ENCODE peak calls at places on chromosomes 13 and 19, in ten cellular contexts. B is left ventricle myocardium inferior; O is AG04450; Z is Peyer's patch; I is CD8-positive, alpha-beta T cell; N is endodermal cell; J is IMR-90; M is cardiac fibroblast; X is pancreas; V is cardiac muscle cell. K is an unnamed sample.

GRCh38 chr13:101695870-101696516 is 243.5 kb downstream of the ITGBL1 start:
- DNase-seq in B (peak; percentile 20), O (no peak), Z (no peak), I (no peak), N (no peak), J (no peak), M (no peak), X (no peak), V (no peak), K (no peak)

GRCh38 chr13:94112731-94113130 is 366.8 kb downstream of the DCT start:
- DNase-seq in B (no peak), O (no peak), Z (no peak), I (no peak), N (no peak), J (no peak), M (no peak), X (no peak), V (no peak), K (no peak)

GRCh38 chr13:42709276-42709675 is 72.1 kb upstream of the FAM216B start:
- DNase-seq in B (no peak), O (no peak), Z (no peak), I (no peak), N (no peak), J (no peak), M (no peak), X (no peak), V (no peak), K (no peak)

GRCh38 chr19:22532388-22533310 is 101.5 kb upstream of the ZNF492 start:
- DNase-seq in B (peak; percentile 64), O (no peak), Z (peak; percentile 61), I (no peak), N (no peak), J (no peak), M (no peak), X (peak; percentile 99), V (no peak), K (no peak)

GRCh38 chr13:51764184-51765141 is 39.5 kb downstream of the DHRS12 start:
- DNase-seq in B (peak; percentile 77), O (peak; percentile 77), Z (peak; percentile 78), I (peak; percentile 12), N (no peak), J (peak; percentile 97), M (peak; percentile 73), X (peak; percentile 78), V (peak; percentile 65), K (peak; percentile 70)

GRCh38 chr13:46577656-46578589 is 25.0 kb downstream of the LRCH1 start:
- DNase-seq in B (no peak), O (no peak), Z (no peak), I (no peak), N (no peak), J (peak; percentile 33), M (no peak), X (no peak), V (no peak), K (no peak)

GRCh38 chr13:44797685-44798084 is 191.6 kb downstream of the NUFIP1 start:
- DNase-seq in B (no peak), O (no peak), Z (no peak), I (no peak), N (no peak), J (no peak), M (no peak), X (no peak), V (no peak), K (no peak)

GRCh38 chr19:53982056-53982455 is 9.4 kb upstream of the CACNG6 start:
- DNase-seq in B (no peak), O (no peak), Z (no peak), I (no peak), N (peak; percentile 80), J (no peak), M (peak; percentile 41), X (no peak), V (peak; percentile 41), K (no peak)

GRCh38 chr13:94712812-94713555 is 639 bp upstream of the SOX21 start:
- DNase-seq in B (no peak), O (no peak), Z (no peak), I (no peak), N (peak; percentile 81), J (peak; percentile 46), M (peak; percentile 74), X (peak; percentile 75), V (peak; percentile 72), K (peak; percentile 2)

DNA sequence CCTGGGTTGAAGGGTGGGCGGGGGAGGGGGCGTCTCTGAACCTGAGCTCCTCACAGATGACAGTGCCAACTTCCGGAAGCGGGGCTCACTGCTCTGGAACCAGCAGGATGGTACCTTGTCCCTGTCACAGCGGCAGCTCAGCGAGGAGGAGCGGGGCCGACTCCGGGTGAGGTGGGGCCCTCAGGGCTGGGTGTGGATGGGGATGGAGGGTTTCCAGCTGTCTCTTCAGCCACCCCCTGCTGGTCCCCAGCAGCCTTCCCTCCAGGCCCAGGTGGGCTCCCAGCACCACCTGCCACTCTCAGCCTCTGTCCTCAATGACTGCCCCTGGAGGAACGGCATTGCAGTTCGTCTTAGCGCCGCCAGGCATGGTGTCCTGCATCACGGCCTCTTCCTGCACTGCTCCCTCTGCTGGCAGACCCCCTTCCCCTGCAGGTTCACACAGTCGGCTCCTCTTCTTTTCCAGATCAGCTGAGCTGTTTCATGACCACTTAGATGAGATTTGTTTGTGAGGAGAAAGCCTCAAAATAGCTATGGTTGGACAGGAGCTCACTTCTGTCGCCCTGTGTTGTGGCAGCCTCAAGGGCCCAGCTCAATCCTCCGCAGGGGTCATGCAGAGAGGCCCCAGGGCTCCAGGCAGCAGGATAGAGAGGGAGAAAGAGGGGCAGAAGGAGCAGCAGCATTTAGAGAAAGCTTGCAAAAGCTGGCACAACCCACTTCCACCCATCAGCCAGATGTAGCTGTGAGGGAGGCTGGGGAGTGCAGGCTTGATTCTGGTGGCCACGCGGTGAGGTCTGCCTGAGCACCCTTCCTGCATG is 2.5 kb upstream of the GARIN5A start:
- DNase-seq in B (no peak), O (no peak), Z (no peak), I (no peak), N (peak; percentile 86), J (peak; percentile 44), M (peak; percentile 61), X (peak; percentile 79), V (peak; percentile 64), K (no peak)
- TF ChIP-seq CTCF in B (peak; percentile 60), O (peak; percentile 59), Z (peak; percentile 4), I (no peak), N (peak; percentile 77), J (peak; percentile 60), M (peak; percentile 83), X (no peak), V (peak; percentile 60), K (peak; percentile 61)

DNA sequence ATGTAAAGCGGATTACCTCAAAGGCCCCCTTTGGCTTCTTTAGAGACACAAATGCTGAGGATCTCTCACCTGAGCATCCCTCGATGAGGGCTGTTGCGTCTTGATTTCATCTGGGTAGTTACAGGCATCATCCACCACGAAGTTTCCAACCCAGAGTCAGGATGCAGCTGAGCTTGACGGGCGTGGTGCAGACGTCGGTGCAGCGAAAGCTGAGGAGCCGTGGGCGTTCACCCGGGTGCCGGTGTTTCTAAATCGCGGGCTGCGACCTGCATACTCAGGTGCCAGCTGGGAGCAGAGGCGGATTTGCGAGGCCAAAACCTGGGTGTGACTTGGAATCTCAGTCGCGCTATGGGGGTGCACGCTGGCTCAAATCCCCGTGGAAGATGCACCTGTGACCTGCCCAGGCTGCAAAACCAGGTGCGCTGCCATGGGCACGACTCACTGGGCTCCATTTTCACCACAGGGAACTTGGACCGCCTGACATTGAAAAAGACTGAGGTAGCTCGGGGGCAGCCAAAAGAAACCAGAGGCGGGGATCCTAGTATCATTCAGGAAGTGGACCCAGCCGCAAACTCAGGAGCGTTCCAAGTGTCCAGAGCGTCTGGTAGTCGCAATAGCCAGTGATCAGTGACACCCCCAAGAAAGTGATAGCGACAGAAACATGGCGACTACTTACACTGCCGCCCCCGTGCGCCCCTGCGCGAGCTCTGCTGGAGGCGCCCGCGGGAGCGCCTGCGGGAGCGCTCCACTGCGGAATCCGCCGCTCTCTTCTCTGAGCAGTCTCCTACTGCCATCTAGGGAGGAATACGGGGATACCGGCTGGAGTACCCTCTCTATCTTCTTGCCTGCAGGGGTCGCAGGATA is 36.4 kb upstream of the IGFL4 start:
- DNase-seq in B (no peak), O (peak; percentile 56), Z (peak; percentile 67), I (no peak), N (peak; percentile 94), J (peak; percentile 79), M (peak; percentile 87), X (peak; percentile 50), V (peak; percentile 91), K (no peak)
- H3K4me3 ChIP-seq in B (peak overlapping the region; percentile 30), O (peak overlapping the region; percentile 44), Z (peak overlapping the region; percentile 43), I (no peak overlapping the region), N (peak overlapping the region; percentile 76), J (peak overlapping the region; percentile 27), M (peak overlapping the region; percentile 26), X (peak overlapping the region; percentile 39), V (peak overlapping the region; percentile 42), K (no peak overlapping the region)

GRCh38 chr19:42662714-42663113 is 68.0 kb upstream of the CEACAM8 start:
- DNase-seq in B (no peak), O (no peak), Z (no peak), I (no peak), N (no peak), J (no peak), M (no peak), X (no peak), V (no peak), K (no peak)

GRCh38 chr19:42658148-42658547 is 63.4 kb upstream of the CEACAM8 start:
- DNase-seq in B (no peak), O (no peak), Z (no peak), I (no peak), N (no peak), J (peak; percentile 16), M (peak; percentile 4), X (no peak), V (no peak), K (no peak)

GRCh38 chr19:42655748-42656147 is 61.0 kb upstream of the CEACAM8 start:
- DNase-seq in B (no peak), O (no peak), Z (no peak), I (no peak), N (no peak), J (no peak), M (no peak), X (peak; percentile 79), V (no peak), K (no peak)

GRCh38 chr19:42653841-42654240 is 59.1 kb upstream of the CEACAM8 start:
- DNase-seq in B (no peak), O (no peak), Z (no peak), I (no peak), N (no peak), J (no peak), M (no peak), X (no peak), V (no peak), K (no peak)

DNA sequence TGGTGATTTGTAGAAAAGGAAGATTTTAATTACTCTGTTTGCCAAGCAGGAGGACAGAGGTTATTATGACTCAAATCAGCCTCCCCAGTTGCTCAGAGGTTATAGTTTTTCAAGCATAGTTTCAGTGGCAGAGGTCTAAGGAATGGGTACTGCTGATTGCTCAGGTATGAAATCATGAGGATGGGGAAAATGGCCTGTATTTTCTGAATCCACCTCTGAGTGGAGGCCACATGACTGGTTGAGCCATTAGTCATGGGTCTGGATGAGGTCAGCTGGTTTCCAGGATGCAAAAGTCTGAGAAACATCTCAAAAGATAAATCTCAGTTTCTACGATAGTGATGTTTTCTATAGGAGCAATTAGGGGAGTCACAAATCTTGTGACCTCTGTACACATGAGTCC is 62.8 kb upstream of the CEACAM8 start:
- DNase-seq in B (no peak), O (no peak), Z (no peak), I (no peak), N (no peak), J (peak; percentile 39), M (no peak), X (no peak), V (no peak), K (no peak)
- TF ChIP-seq CTCF in B (no peak), O (no peak), Z (no peak), I (no peak), N (no peak), J (no peak), M (no peak), X (no peak), V (no peak), K (no peak)

GRCh38 chr13:99636306-99636705 is 135.0 kb downstream of the TM9SF2 start:
- DNase-seq in B (no peak), O (no peak), Z (no peak), I (no peak), N (no peak), J (no peak), M (no peak), X (no peak), V (no peak), K (no peak)
- H3K4me3 ChIP-seq in B (no peak overlapping the region), O (no peak overlapping the region), Z (no peak overlapping the region), I (no peak overlapping the region), N (no peak overlapping the region), J (no peak overlapping the region), M (no peak overlapping the region), X (no peak overlapping the region), V (no peak overlapping the region), K (no peak overlapping the region)